ENCODE peak calls at places on chromosomes 16 and 17, in ten cellular contexts. U, O, H, W, G, R, S, Z, E and D are unnamed samples.

GRCh38 chr17:2357931-2358434 is 20.7 kb downstream of the SGSM2 start:
- DNase-seq in U (no peak), O (no peak), H (no peak), W (no peak), G (no peak), R (no peak), S (no peak), Z (no peak), E (no peak), D (no peak)

GRCh38 chr16:27708651-27709050 is 158.7 kb downstream of the KATNIP start:
- DNase-seq in U (no peak), O (no peak), H (no peak), W (no peak), G (no peak), R (peak), S (no peak), Z (no peak), E (no peak), D (no peak)

GRCh38 chr16:4924593-4925378 is 12.2 kb downstream of the PPL start:
- DNase-seq in U (no peak), O (no peak), H (no peak), W (no peak), G (no peak), R (no peak), S (no peak), Z (no peak), E (no peak), D (no peak)

GRCh38 chr17:38681096-38681495 is 6.3 kb upstream of the EPOP start:
- DNase-seq in U (no peak), O (no peak), H (no peak), W (no peak), G (no peak), R (no peak), S (no peak), Z (no peak), E (no peak), D (no peak)

GRCh38 chr16:69131167-69131748 is 1.1 kb downstream of the CHTF8 start:
- DNase-seq in U (no peak), O (peak), H (no peak), W (no peak), G (peak), R (peak), S (peak), Z (no peak), E (no peak), D (no peak)

GRCh38 chr17:48561894-48562810 is 16.0 kb downstream of the HOXB4 start:
- DNase-seq in U (no peak), O (no peak), H (no peak), W (no peak), G (no peak), R (no peak), S (no peak), Z (no peak), E (no peak), D (no peak)

GRCh38 chr16:77820340-77820739 is 32.0 kb downstream of the VAT1L start:
- DNase-seq in U (no peak), O (no peak), H (no peak), W (no peak), G (no peak), R (no peak), S (no peak), Z (no peak), E (no peak), D (no peak)

GRCh38 chr16:13436641-13437423 is 483.1 kb upstream of the ERCC4 start:
- DNase-seq in U (no peak), O (peak), H (no peak), W (peak), G (no peak), R (no peak), S (peak), Z (no peak), E (no peak), D (no peak)

GRCh38 chr17:4934173-4934979 is 2.3 kb downstream of the GP1BA start:
- DNase-seq in U (peak), O (peak), H (peak), W (peak), G (no peak), R (no peak), S (peak), Z (peak), E (no peak), D (no peak)

GRCh38 chr17:82502207-82502606 is 17.3 kb upstream of the FOXK2 start:
- DNase-seq in U (no peak), O (no peak), H (peak), W (no peak), G (no peak), R (no peak), S (no peak), Z (no peak), E (no peak), D (no peak)

GRCh38 chr16:50940275-50940854 is 198.5 kb downstream of the CYLD start:
- DNase-seq in U (no peak), O (no peak), H (no peak), W (no peak), G (no peak), R (no peak), S (no peak), Z (no peak), E (no peak), D (no peak)

GRCh38 chr16:57235128-57236092 is 9.6 kb upstream of the ARL2BP start:
- DNase-seq in U (peak), O (peak), H (no peak), W (peak), G (no peak), R (no peak), S (peak), Z (no peak), E (no peak), D (peak)